ENCODE peak calls at places on chromosomes 2 and 18, in six cellular contexts. W is mesenchymal stem cell, A is H1, I is H9, F is IMR-90, C is trophoblast cell. B is an unnamed sample.
A peak's percentile ranks its signal among the peaks of the same experiment; 100 is the strongest.

GRCh38 chr2:19614066-19614465 is 255.6 kb upstream of the OSR1 start:
- DNase-seq in A (no peak), I (no peak), C (no peak), W (no peak), F (peak; percentile 16), B (no peak)

GRCh38 chr18:77054288-77054605 is 78.3 kb downstream of the MBP start:
- DNase-seq in C (no peak), W (no peak), F (no peak), I (no peak), A (no peak), B (no peak)

GRCh38 chr2:28929581-28929980 is 35.1 kb downstream of the WDR43 start:
- DNase-seq in F (no peak), I (no peak), W (no peak), A (no peak), C (no peak), B (no peak)

GRCh38 chr18:34258176-34258575 is 33.5 kb upstream of the NOL4 start:
- DNase-seq in I (no peak), W (no peak), A (no peak), C (no peak), F (no peak), B (no peak)

GRCh38 chr2:215038411-215038810 is 100.0 kb downstream of the ABCA12 start:
- DNase-seq in W (no peak), F (no peak), C (no peak), A (no peak), I (no peak), B (no peak)

GRCh38 chr2:172513935-172514586 is 41.8 kb upstream of the PDK1 start:
- DNase-seq in W (no peak), F (no peak), A (peak; percentile 33), C (no peak), I (peak; percentile 46), B (no peak)

GRCh38 chr2:153109793-153110192 is 368.8 kb downstream of the RPRM start:
- DNase-seq in C (no peak), W (no peak), F (no peak), I (no peak), A (no peak), B (no peak)

GRCh38 chr2:10447300-10448207 is 573 bp downstream of the ODC1 start:
- DNase-seq in I (peak; percentile 65), F (peak; percentile 47), C (no peak), A (no peak), W (peak; percentile 49), B (no peak)

GRCh38 chr2:127561371-127561770 is 25.9 kb downstream of the MYO7B start:
- DNase-seq in F (no peak), A (no peak), I (no peak), W (no peak), C (no peak), B (no peak)

GRCh38 chr2:39437522-39438296 is 624 bp upstream of the MAP4K3 start:
- DNase-seq in I (no peak), F (peak; percentile 31), C (peak; percentile 49), W (peak; percentile 40), A (no peak), B (no peak)

GRCh38 chr2:192190474-192190873 is 4.3 kb downstream of the TMEFF2 start:
- DNase-seq in I (no peak), F (peak; percentile 58), A (no peak), W (peak; percentile 38), C (peak; percentile 49), B (no peak)

GRCh38 chr2:105775809-105776559 is 31.3 kb downstream of the NCK2 start:
- DNase-seq in A (no peak), I (no peak), C (no peak), F (no peak), W (no peak), B (no peak)

GRCh38 chr2:183010112-183010511 is 28.1 kb downstream of the NCKAP1 start:
- DNase-seq in F (peak; percentile 88), C (no peak), W (peak; percentile 64), A (peak; percentile 23), I (peak; percentile 73), B (peak; percentile 23)

GRCh38 chr18:63363951-63364350 is 3.1 kb downstream of the KDSR start:
- DNase-seq in A (no peak), W (no peak), F (no peak), C (no peak), I (no peak), B (no peak)

GRCh38 chr2:170324640-170325046 is 146.7 kb downstream of the MYO3B start:
- DNase-seq in W (peak; percentile 52), F (peak; percentile 37), A (peak; percentile 75), C (peak; percentile 61), I (peak; percentile 84), B (peak; percentile 72)

GRCh38 chr18:9103488-9103887 is 989 bp downstream of the NDUFV2 start:
- DNase-seq in C (peak; percentile 25), A (no peak), I (no peak), F (peak; percentile 49), W (peak; percentile 54), B (no peak)

GRCh38 chr2:83054751-83055150 is 1404.3 kb downstream of the SUCLG1 start:
- DNase-seq in W (no peak), C (no peak), I (no peak), F (peak; percentile 15), A (no peak), B (no peak)

GRCh38 chr2:35447210-35447609 is 908.4 kb upstream of the CRIM1 start:
- DNase-seq in C (peak; percentile 5), I (no peak), W (peak; percentile 50), F (no peak), A (no peak), B (no peak)

GRCh38 chr18:63099848-63100625 is 219.5 kb downstream of the BCL2 start:
- DNase-seq in A (no peak), W (no peak), C (peak; percentile 75), F (no peak), I (no peak), B (no peak)

GRCh38 chr2:220887271-220887870 is 684.7 kb downstream of the EPHA4 start:
- DNase-seq in A (no peak), F (peak; percentile 3), I (no peak), C (no peak), W (peak; percentile 63), B (peak; percentile 11)

GRCh38 chr2:2229898-2230817 is 100.9 kb downstream of the MYT1L start:
- DNase-seq in F (no peak), I (no peak), W (no peak), A (no peak), C (no peak), B (no peak)

GRCh38 chr2:168684921-168685618 is 117.4 kb upstream of the NOSTRIN start:
- DNase-seq in F (no peak), C (no peak), I (no peak), W (no peak), A (no peak), B (no peak)

GRCh38 chr2:11477994-11478393 is 12.0 kb upstream of the E2F6 start:
- DNase-seq in A (no peak), W (peak; percentile 83), F (peak; percentile 85), C (peak; percentile 96), I (peak; percentile 82), B (peak; percentile 91)

GRCh38 chr18:49225160-49225559 is 235.3 kb downstream of the DYM start:
- DNase-seq in F (peak; percentile 72), I (no peak), A (no peak), C (no peak), W (no peak), B (no peak)

GRCh38 chr2:219294356-219295351 is 14.5 kb downstream of the PTPRN start:
- DNase-seq in F (peak; percentile 70), A (peak; percentile 89), W (peak; percentile 72), C (peak; percentile 96), I (peak; percentile 95), B (peak; percentile 85)

GRCh38 chr2:44578401-44579135 is 216.8 kb downstream of the CAMKMT start:
- DNase-seq in I (no peak), W (peak; percentile 81), C (peak; percentile 95), F (peak; percentile 56), A (no peak), B (no peak)

GRCh38 chr2:213234641-213235040 is 49.6 kb upstream of the SPAG16 start:
- DNase-seq in A (no peak), W (no peak), C (no peak), F (no peak), I (no peak), B (peak; percentile 61)

GRCh38 chr2:64807417-64807816 is 153.7 kb upstream of the SERTAD2 start:
- DNase-seq in W (peak; percentile 97), F (peak; percentile 100), C (peak; percentile 98), A (no peak), I (no peak), B (no peak)

GRCh38 chr2:219886615-219887014 is 259.2 kb downstream of the SLC4A3 start:
- DNase-seq in W (no peak), F (peak; percentile 22), C (no peak), I (peak; percentile 31), A (no peak), B (no peak)

GRCh38 chr2:60556441-60556997 is 3.1 kb upstream of the BCL11A start:
- DNase-seq in A (no peak), W (no peak), C (no peak), I (no peak), F (no peak), B (no peak)

GRCh38 chr18:10449396-10449795 is 5.0 kb upstream of the APCDD1 start:
- DNase-seq in I (no peak), C (no peak), F (peak; percentile 62), W (no peak), A (no peak), B (no peak)

GRCh38 chr2:156909983-156910382 is 347.5 kb upstream of the GALNT5 start:
- DNase-seq in I (no peak), W (no peak), A (no peak), C (no peak), F (no peak), B (no peak)

GRCh38 chr2:156918410-156918809 is 339.1 kb upstream of the GALNT5 start:
- DNase-seq in A (peak; percentile 13), W (peak; percentile 3), F (peak; percentile 18), C (no peak), I (no peak), B (peak; percentile 5)

GRCh38 chr2:156915332-156915731 is 342.2 kb upstream of the GALNT5 start:
- DNase-seq in W (no peak), F (no peak), I (no peak), C (no peak), A (no peak), B (no peak)
- H3K14ac ChIP-seq in W (no peak overlapping the region), F (no peak overlapping the region), I (no peak overlapping the region), C (no peak overlapping the region), A (no peak overlapping the region), B (no peak overlapping the region)

GRCh38 chr18:28904789-28905364 is 727.9 kb upstream of the CDH2 start:
- DNase-seq in C (no peak), A (no peak), I (no peak), F (no peak), W (no peak), B (no peak)
- H3K14ac ChIP-seq in C (no peak overlapping the region), A (no peak overlapping the region), I (no peak overlapping the region), F (no peak overlapping the region), W (no peak overlapping the region), B (no peak overlapping the region)

GRCh38 chr2:239046822-239047221 is 198.9 kb downstream of the TWIST2 start:
- DNase-seq in F (no peak), A (no peak), I (no peak), C (no peak), W (no peak), B (no peak)
- H3K14ac ChIP-seq in F (no peak overlapping the region), A (no peak overlapping the region), I (no peak overlapping the region), C (no peak overlapping the region), W (no peak overlapping the region), B (no peak overlapping the region)

GRCh38 chr2:118764855-118765254 is 82.6 kb downstream of the EN1 start:
- DNase-seq in W (no peak), C (no peak), I (no peak), F (no peak), A (no peak), B (no peak)

GRCh38 chr2:118761791-118762190 is 85.7 kb downstream of the EN1 start:
- DNase-seq in F (no peak), I (no peak), A (no peak), C (no peak), W (no peak), B (no peak)

GRCh38 chr2:118763797-118764196 is 83.7 kb downstream of the EN1 start:
- DNase-seq in I (peak; percentile 73), A (peak; percentile 27), C (peak; percentile 37), W (no peak), F (no peak), B (no peak)
- H3K14ac ChIP-seq in I (no peak overlapping the region), A (no peak overlapping the region), C (no peak overlapping the region), W (no peak overlapping the region), F (no peak overlapping the region), B (no peak overlapping the region)

B was measured in neuronal stem cell.